ENCODE peak calls at places on chromosome 2, in eight cellular contexts. One of them, this sample, is unnamed.

GRCh38 chr2:239386872-239387445 is 13.9 kb downstream of the HDAC4 start:
- DNase-seq in pancreas: no peak
- DNase-seq in stimulated activated CD8-positive, alpha-beta memory T cell treated with anti-CD3 and anti-CD28 coated beads, Interleukin-12 subunit alpha, Interleukin-12 subunit beta, amount 100 ng/mL, for 1 hour: no peak
- DNase-seq in EH: no peak
- DNase-seq in MV-4-11: no peak
- DNase-seq in NCI-H1105: no peak
- DNase-seq in NCI-H2029: no peak
- DNase-seq in NCI-H345: no peak
- DNase-seq in this sample: no peak

GRCh38 chr2:128720440-128721022 is 401.9 kb upstream of the HS6ST1 start:
- DNase-seq in pancreas: no peak
- DNase-seq in stimulated activated CD8-positive, alpha-beta memory T cell treated with anti-CD3 and anti-CD28 coated beads, Interleukin-12 subunit alpha, Interleukin-12 subunit beta, amount 100 ng/mL, for 1 hour: no peak
- DNase-seq in EH: peak
- DNase-seq in MV-4-11: peak
- DNase-seq in NCI-H1105: no peak
- DNase-seq in NCI-H2029: no peak
- DNase-seq in NCI-H345: no peak
- DNase-seq in this sample: no peak

GRCh38 chr2:120315367-120316033 is 30.4 kb upstream of the INHBB start:
- DNase-seq in pancreas: no peak
- DNase-seq in stimulated activated CD8-positive, alpha-beta memory T cell treated with anti-CD3 and anti-CD28 coated beads, Interleukin-12 subunit alpha, Interleukin-12 subunit beta, amount 100 ng/mL, for 1 hour: no peak
- DNase-seq in EH: no peak
- DNase-seq in MV-4-11: no peak
- DNase-seq in NCI-H1105: no peak
- DNase-seq in NCI-H2029: no peak
- DNase-seq in NCI-H345: no peak
- DNase-seq in this sample: no peak

GRCh38 chr2:29615183-29615582 is 306.2 kb downstream of the ALK start:
- DNase-seq in pancreas: no peak
- DNase-seq in stimulated activated CD8-positive, alpha-beta memory T cell treated with anti-CD3 and anti-CD28 coated beads, Interleukin-12 subunit alpha, Interleukin-12 subunit beta, amount 100 ng/mL, for 1 hour: no peak
- DNase-seq in EH: no peak
- DNase-seq in MV-4-11: no peak
- DNase-seq in NCI-H1105: no peak
- DNase-seq in NCI-H2029: no peak
- DNase-seq in NCI-H345: no peak
- DNase-seq in this sample: no peak

GRCh38 chr2:171516793-171517192 is 5.5 kb upstream of the CYBRD1 start:
- DNase-seq in pancreas: no peak
- DNase-seq in stimulated activated CD8-positive, alpha-beta memory T cell treated with anti-CD3 and anti-CD28 coated beads, Interleukin-12 subunit alpha, Interleukin-12 subunit beta, amount 100 ng/mL, for 1 hour: no peak
- DNase-seq in EH: no peak
- DNase-seq in MV-4-11: no peak
- DNase-seq in NCI-H1105: no peak
- DNase-seq in NCI-H2029: no peak
- DNase-seq in NCI-H345: no peak
- DNase-seq in this sample: no peak

GRCh38 chr2:86417961-86418360 is 23.2 kb upstream of the KDM3A start:
- DNase-seq in pancreas: no peak
- DNase-seq in stimulated activated CD8-positive, alpha-beta memory T cell treated with anti-CD3 and anti-CD28 coated beads, Interleukin-12 subunit alpha, Interleukin-12 subunit beta, amount 100 ng/mL, for 1 hour: no peak
- DNase-seq in EH: no peak
- DNase-seq in MV-4-11: no peak
- DNase-seq in NCI-H1105: no peak
- DNase-seq in NCI-H2029: no peak
- DNase-seq in NCI-H345: no peak
- DNase-seq in this sample: no peak

GRCh38 chr2:187383043-187383800 is 64.8 kb downstream of the CALCRL start:
- DNase-seq in pancreas: no peak
- DNase-seq in stimulated activated CD8-positive, alpha-beta memory T cell treated with anti-CD3 and anti-CD28 coated beads, Interleukin-12 subunit alpha, Interleukin-12 subunit beta, amount 100 ng/mL, for 1 hour: no peak
- DNase-seq in EH: peak
- DNase-seq in MV-4-11: no peak
- DNase-seq in NCI-H1105: no peak
- DNase-seq in NCI-H2029: no peak
- DNase-seq in NCI-H345: no peak
- DNase-seq in this sample: no peak

GRCh38 chr2:19465965-19466364 is 107.5 kb upstream of the OSR1 start:
- DNase-seq in pancreas: no peak
- DNase-seq in stimulated activated CD8-positive, alpha-beta memory T cell treated with anti-CD3 and anti-CD28 coated beads, Interleukin-12 subunit alpha, Interleukin-12 subunit beta, amount 100 ng/mL, for 1 hour: no peak
- DNase-seq in EH: no peak
- DNase-seq in MV-4-11: no peak
- DNase-seq in NCI-H1105: no peak
- DNase-seq in NCI-H2029: no peak
- DNase-seq in NCI-H345: no peak
- DNase-seq in this sample: no peak

GRCh38 chr2:144078091-144078490 is 441.8 kb downstream of the ZEB2 start:
- DNase-seq in pancreas: no peak
- DNase-seq in stimulated activated CD8-positive, alpha-beta memory T cell treated with anti-CD3 and anti-CD28 coated beads, Interleukin-12 subunit alpha, Interleukin-12 subunit beta, amount 100 ng/mL, for 1 hour: no peak
- DNase-seq in EH: peak
- DNase-seq in MV-4-11: no peak
- DNase-seq in NCI-H1105: no peak
- DNase-seq in NCI-H2029: no peak
- DNase-seq in NCI-H345: no peak
- DNase-seq in this sample: no peak

GRCh38 chr2:197191177-197191947 is 119.2 kb downstream of the ANKRD44 start:
- DNase-seq in pancreas: no peak
- DNase-seq in stimulated activated CD8-positive, alpha-beta memory T cell treated with anti-CD3 and anti-CD28 coated beads, Interleukin-12 subunit alpha, Interleukin-12 subunit beta, amount 100 ng/mL, for 1 hour: no peak
- DNase-seq in EH: peak
- DNase-seq in MV-4-11: peak
- DNase-seq in NCI-H1105: peak
- DNase-seq in NCI-H2029: peak
- DNase-seq in NCI-H345: peak
- DNase-seq in this sample: no peak

GRCh38 chr2:234578389-234578788 is 81.5 kb upstream of the ARL4C start:
- DNase-seq in pancreas: no peak
- DNase-seq in stimulated activated CD8-positive, alpha-beta memory T cell treated with anti-CD3 and anti-CD28 coated beads, Interleukin-12 subunit alpha, Interleukin-12 subunit beta, amount 100 ng/mL, for 1 hour: no peak
- DNase-seq in EH: no peak
- DNase-seq in MV-4-11: no peak
- DNase-seq in NCI-H1105: no peak
- DNase-seq in NCI-H2029: no peak
- DNase-seq in NCI-H345: no peak
- DNase-seq in this sample: no peak

GRCh38 chr2:73952499-73953446 is 26.1 kb downstream of the DGUOK start:
- DNase-seq in pancreas: peak
- DNase-seq in stimulated activated CD8-positive, alpha-beta memory T cell treated with anti-CD3 and anti-CD28 coated beads, Interleukin-12 subunit alpha, Interleukin-12 subunit beta, amount 100 ng/mL, for 1 hour: no peak
- DNase-seq in EH: peak
- DNase-seq in MV-4-11: peak
- DNase-seq in NCI-H1105: no peak
- DNase-seq in NCI-H2029: no peak
- DNase-seq in NCI-H345: no peak
- DNase-seq in this sample: no peak

GRCh38 chr2:155748126-155748525 is 584.4 kb downstream of the NR4A2 start:
- DNase-seq in pancreas: no peak
- DNase-seq in stimulated activated CD8-positive, alpha-beta memory T cell treated with anti-CD3 and anti-CD28 coated beads, Interleukin-12 subunit alpha, Interleukin-12 subunit beta, amount 100 ng/mL, for 1 hour: no peak
- DNase-seq in EH: no peak
- DNase-seq in MV-4-11: no peak
- DNase-seq in NCI-H1105: no peak
- DNase-seq in NCI-H2029: no peak
- DNase-seq in NCI-H345: no peak
- DNase-seq in this sample: no peak

GRCh38 chr2:101809656-101810055 is 112.1 kb downstream of the MAP4K4 start:
- DNase-seq in pancreas: no peak
- DNase-seq in stimulated activated CD8-positive, alpha-beta memory T cell treated with anti-CD3 and anti-CD28 coated beads, Interleukin-12 subunit alpha, Interleukin-12 subunit beta, amount 100 ng/mL, for 1 hour: no peak
- DNase-seq in EH: peak
- DNase-seq in MV-4-11: no peak
- DNase-seq in NCI-H1105: no peak
- DNase-seq in NCI-H2029: no peak
- DNase-seq in NCI-H345: no peak
- DNase-seq in this sample: no peak

GRCh38 chr2:97726311-97727064 is 13.1 kb downstream of the ZAP70 start:
- DNase-seq in pancreas: no peak
- DNase-seq in stimulated activated CD8-positive, alpha-beta memory T cell treated with anti-CD3 and anti-CD28 coated beads, Interleukin-12 subunit alpha, Interleukin-12 subunit beta, amount 100 ng/mL, for 1 hour: no peak
- DNase-seq in EH: peak
- DNase-seq in MV-4-11: no peak
- DNase-seq in NCI-H1105: no peak
- DNase-seq in NCI-H2029: no peak
- DNase-seq in NCI-H345: no peak
- DNase-seq in this sample: no peak

GRCh38 chr2:106323337-106324013 is 129.4 kb upstream of the UXS1 start:
- DNase-seq in pancreas: no peak
- DNase-seq in stimulated activated CD8-positive, alpha-beta memory T cell treated with anti-CD3 and anti-CD28 coated beads, Interleukin-12 subunit alpha, Interleukin-12 subunit beta, amount 100 ng/mL, for 1 hour: no peak
- DNase-seq in EH: no peak
- DNase-seq in MV-4-11: no peak
- DNase-seq in NCI-H1105: no peak
- DNase-seq in NCI-H2029: no peak
- DNase-seq in NCI-H345: no peak
- DNase-seq in this sample: no peak

GRCh38 chr2:159208449-159208848 is 78.1 kb downstream of the WDSUB1 start:
- DNase-seq in pancreas: no peak
- DNase-seq in stimulated activated CD8-positive, alpha-beta memory T cell treated with anti-CD3 and anti-CD28 coated beads, Interleukin-12 subunit alpha, Interleukin-12 subunit beta, amount 100 ng/mL, for 1 hour: no peak
- DNase-seq in EH: no peak
- DNase-seq in MV-4-11: no peak
- DNase-seq in NCI-H1105: no peak
- DNase-seq in NCI-H2029: no peak
- DNase-seq in NCI-H345: no peak
- DNase-seq in this sample: no peak

GRCh38 chr2:99928472-99929053 is 213.8 kb downstream of the AFF3 start:
- DNase-seq in pancreas: no peak
- DNase-seq in stimulated activated CD8-positive, alpha-beta memory T cell treated with anti-CD3 and anti-CD28 coated beads, Interleukin-12 subunit alpha, Interleukin-12 subunit beta, amount 100 ng/mL, for 1 hour: no peak
- DNase-seq in EH: no peak
- DNase-seq in MV-4-11: peak
- DNase-seq in NCI-H1105: no peak
- DNase-seq in NCI-H2029: no peak
- DNase-seq in NCI-H345: no peak
- DNase-seq in this sample: no peak

GRCh38 chr2:166419616-166419934 is 43.8 kb upstream of the SCN9A start:
- DNase-seq in pancreas: no peak
- DNase-seq in stimulated activated CD8-positive, alpha-beta memory T cell treated with anti-CD3 and anti-CD28 coated beads, Interleukin-12 subunit alpha, Interleukin-12 subunit beta, amount 100 ng/mL, for 1 hour: no peak
- DNase-seq in EH: peak
- DNase-seq in MV-4-11: no peak
- DNase-seq in NCI-H1105: peak
- DNase-seq in NCI-H2029: no peak
- DNase-seq in NCI-H345: peak
- DNase-seq in this sample: no peak

GRCh38 chr2:226031962-226032441 is 632.5 kb downstream of the NYAP2 start:
- DNase-seq in pancreas: no peak
- DNase-seq in stimulated activated CD8-positive, alpha-beta memory T cell treated with anti-CD3 and anti-CD28 coated beads, Interleukin-12 subunit alpha, Interleukin-12 subunit beta, amount 100 ng/mL, for 1 hour: no peak
- DNase-seq in EH: peak
- DNase-seq in MV-4-11: no peak
- DNase-seq in NCI-H1105: no peak
- DNase-seq in NCI-H2029: no peak
- DNase-seq in NCI-H345: no peak
- DNase-seq in this sample: no peak

GRCh38 chr2:64052468-64053241 is 33.4 kb upstream of the VPS54 start:
- DNase-seq in pancreas: no peak
- DNase-seq in stimulated activated CD8-positive, alpha-beta memory T cell treated with anti-CD3 and anti-CD28 coated beads, Interleukin-12 subunit alpha, Interleukin-12 subunit beta, amount 100 ng/mL, for 1 hour: no peak
- DNase-seq in EH: no peak
- DNase-seq in MV-4-11: no peak
- DNase-seq in NCI-H1105: no peak
- DNase-seq in NCI-H2029: no peak
- DNase-seq in NCI-H345: no peak
- DNase-seq in this sample: no peak

GRCh38 chr2:239361311-239361642 is 39.5 kb downstream of the HDAC4 start:
- DNase-seq in pancreas: no peak
- DNase-seq in stimulated activated CD8-positive, alpha-beta memory T cell treated with anti-CD3 and anti-CD28 coated beads, Interleukin-12 subunit alpha, Interleukin-12 subunit beta, amount 100 ng/mL, for 1 hour: no peak
- DNase-seq in EH: peak
- DNase-seq in MV-4-11: no peak
- DNase-seq in NCI-H1105: no peak
- DNase-seq in NCI-H2029: no peak
- DNase-seq in NCI-H345: no peak
- DNase-seq in this sample: no peak

GRCh38 chr2:68027959-68028358 is 34.8 kb downstream of the C1D start:
- DNase-seq in pancreas: no peak
- DNase-seq in stimulated activated CD8-positive, alpha-beta memory T cell treated with anti-CD3 and anti-CD28 coated beads, Interleukin-12 subunit alpha, Interleukin-12 subunit beta, amount 100 ng/mL, for 1 hour: no peak
- DNase-seq in EH: peak
- DNase-seq in MV-4-11: no peak
- DNase-seq in NCI-H1105: no peak
- DNase-seq in NCI-H2029: no peak
- DNase-seq in NCI-H345: no peak
- DNase-seq in this sample: no peak

GRCh38 chr2:8575011-8575750 is 106.7 kb upstream of the ID2 start:
- DNase-seq in pancreas: peak
- DNase-seq in stimulated activated CD8-positive, alpha-beta memory T cell treated with anti-CD3 and anti-CD28 coated beads, Interleukin-12 subunit alpha, Interleukin-12 subunit beta, amount 100 ng/mL, for 1 hour: peak
- DNase-seq in EH: peak
- DNase-seq in MV-4-11: peak
- DNase-seq in NCI-H1105: no peak
- DNase-seq in NCI-H2029: no peak
- DNase-seq in NCI-H345: no peak
- DNase-seq in this sample: no peak

GRCh38 chr2:12728221-12728777 is 11.6 kb downstream of the TRIB2 start:
- DNase-seq in pancreas: no peak
- DNase-seq in stimulated activated CD8-positive, alpha-beta memory T cell treated with anti-CD3 and anti-CD28 coated beads, Interleukin-12 subunit alpha, Interleukin-12 subunit beta, amount 100 ng/mL, for 1 hour: peak
- DNase-seq in EH: no peak
- DNase-seq in MV-4-11: peak
- DNase-seq in NCI-H1105: no peak
- DNase-seq in NCI-H2029: no peak
- DNase-seq in NCI-H345: no peak
- DNase-seq in this sample: no peak

GRCh38 chr2:237668440-237668839 is 41.1 kb downstream of the LRRFIP1 start:
- DNase-seq in pancreas: no peak
- DNase-seq in stimulated activated CD8-positive, alpha-beta memory T cell treated with anti-CD3 and anti-CD28 coated beads, Interleukin-12 subunit alpha, Interleukin-12 subunit beta, amount 100 ng/mL, for 1 hour: no peak
- DNase-seq in EH: no peak
- DNase-seq in MV-4-11: no peak
- DNase-seq in NCI-H1105: no peak
- DNase-seq in NCI-H2029: no peak
- DNase-seq in NCI-H345: no peak
- DNase-seq in this sample: no peak

GRCh38 chr2:25557179-25558036 is 116.0 kb downstream of the DTNB start:
- DNase-seq in pancreas: no peak
- DNase-seq in stimulated activated CD8-positive, alpha-beta memory T cell treated with anti-CD3 and anti-CD28 coated beads, Interleukin-12 subunit alpha, Interleukin-12 subunit beta, amount 100 ng/mL, for 1 hour: no peak
- DNase-seq in EH: no peak
- DNase-seq in MV-4-11: peak
- DNase-seq in NCI-H1105: no peak
- DNase-seq in NCI-H2029: no peak
- DNase-seq in NCI-H345: no peak
- DNase-seq in this sample: peak

GRCh38 chr2:670637-671036 is 6.6 kb downstream of the TMEM18 start:
- DNase-seq in pancreas: no peak
- DNase-seq in stimulated activated CD8-positive, alpha-beta memory T cell treated with anti-CD3 and anti-CD28 coated beads, Interleukin-12 subunit alpha, Interleukin-12 subunit beta, amount 100 ng/mL, for 1 hour: no peak
- DNase-seq in EH: no peak
- DNase-seq in MV-4-11: no peak
- DNase-seq in NCI-H1105: no peak
- DNase-seq in NCI-H2029: no peak
- DNase-seq in NCI-H345: no peak
- DNase-seq in this sample: no peak

GRCh38 chr2:216576611-216577010 is 56.6 kb upstream of the IGFBP2 start:
- DNase-seq in pancreas: no peak
- DNase-seq in stimulated activated CD8-positive, alpha-beta memory T cell treated with anti-CD3 and anti-CD28 coated beads, Interleukin-12 subunit alpha, Interleukin-12 subunit beta, amount 100 ng/mL, for 1 hour: no peak
- DNase-seq in EH: no peak
- DNase-seq in MV-4-11: no peak
- DNase-seq in NCI-H1105: no peak
- DNase-seq in NCI-H2029: no peak
- DNase-seq in NCI-H345: no peak
- DNase-seq in this sample: no peak

GRCh38 chr2:202109737-202110184 is 36.7 kb downstream of the KIAA2012 start:
- DNase-seq in pancreas: no peak
- DNase-seq in stimulated activated CD8-positive, alpha-beta memory T cell treated with anti-CD3 and anti-CD28 coated beads, Interleukin-12 subunit alpha, Interleukin-12 subunit beta, amount 100 ng/mL, for 1 hour: no peak
- DNase-seq in EH: peak
- DNase-seq in MV-4-11: no peak
- DNase-seq in NCI-H1105: no peak
- DNase-seq in NCI-H2029: no peak
- DNase-seq in NCI-H345: peak
- DNase-seq in this sample: no peak

GRCh38 chr2:239378918-239379640 is 21.7 kb downstream of the HDAC4 start:
- DNase-seq in pancreas: no peak
- DNase-seq in stimulated activated CD8-positive, alpha-beta memory T cell treated with anti-CD3 and anti-CD28 coated beads, Interleukin-12 subunit alpha, Interleukin-12 subunit beta, amount 100 ng/mL, for 1 hour: no peak
- DNase-seq in EH: no peak
- DNase-seq in MV-4-11: no peak
- DNase-seq in NCI-H1105: no peak
- DNase-seq in NCI-H2029: no peak
- DNase-seq in NCI-H345: no peak
- DNase-seq in this sample: no peak

GRCh38 chr2:150888337-150888736 is 373.3 kb downstream of the RBM43 start:
- DNase-seq in pancreas: no peak
- DNase-seq in stimulated activated CD8-positive, alpha-beta memory T cell treated with anti-CD3 and anti-CD28 coated beads, Interleukin-12 subunit alpha, Interleukin-12 subunit beta, amount 100 ng/mL, for 1 hour: no peak
- DNase-seq in EH: peak
- DNase-seq in MV-4-11: no peak
- DNase-seq in NCI-H1105: no peak
- DNase-seq in NCI-H2029: no peak
- DNase-seq in NCI-H345: no peak
- DNase-seq in this sample: no peak

GRCh38 chr2:104375206-104375605 is 478.7 kb upstream of the POU3F3 start:
- DNase-seq in pancreas: no peak
- DNase-seq in stimulated activated CD8-positive, alpha-beta memory T cell treated with anti-CD3 and anti-CD28 coated beads, Interleukin-12 subunit alpha, Interleukin-12 subunit beta, amount 100 ng/mL, for 1 hour: no peak
- DNase-seq in EH: no peak
- DNase-seq in MV-4-11: no peak
- DNase-seq in NCI-H1105: no peak
- DNase-seq in NCI-H2029: no peak
- DNase-seq in NCI-H345: no peak
- DNase-seq in this sample: no peak

GRCh38 chr2:165469417-165469816 is at the start of gene CSRNP3:
- DNase-seq in pancreas: peak
- DNase-seq in stimulated activated CD8-positive, alpha-beta memory T cell treated with anti-CD3 and anti-CD28 coated beads, Interleukin-12 subunit alpha, Interleukin-12 subunit beta, amount 100 ng/mL, for 1 hour: no peak
- DNase-seq in EH: peak
- DNase-seq in MV-4-11: no peak
- DNase-seq in NCI-H1105: peak
- DNase-seq in NCI-H2029: peak
- DNase-seq in NCI-H345: no peak
- DNase-seq in this sample: no peak